ENCODE peak calls at places on chromosomes 7 and 10, in seven cellular contexts. W, Y, J, E, T, M and G are unnamed samples. For H3K9me3, the result is how much of the 10 kb centered on the place peaks cover.

GRCh38 chr7:124762611-124763143 is 2.9 kb downstream of the GPR37 start:
- DNase-seq in W (no peak), Y (no peak), J (no peak), E (peak), T (no peak), M (no peak), G (no peak)

GRCh38 chr7:20193242-20193777 is 23.9 kb downstream of the MACC1 start:
- DNase-seq in W (no peak), Y (no peak), J (no peak), E (no peak), T (no peak), M (no peak), G (no peak)

GRCh38 chr7:136061433-136061832 is 84.3 kb upstream of the MTPN start:
- DNase-seq in W (no peak), Y (no peak), J (no peak), E (no peak), T (no peak), M (no peak), G (no peak)

GRCh38 chr7:137925754-137926153 is 76.1 kb downstream of the CREB3L2 start:
- DNase-seq in W (no peak), Y (no peak), J (no peak), E (no peak), T (no peak), M (no peak), G (no peak)

GRCh38 chr10:51073035-51073434 is 1.3 kb upstream of the PRKG1 start:
- DNase-seq in W (no peak), Y (no peak), J (no peak), E (no peak), T (no peak), M (no peak), G (no peak)

GRCh38 chr7:103037476-103037822 is 37.1 kb downstream of the FBXL13 start:
- DNase-seq in W (no peak), Y (no peak), J (no peak), E (no peak), T (no peak), M (no peak), G (no peak)

GRCh38 chr7:119935418-119936025 is 337.5 kb upstream of the KCND2 start:
- DNase-seq in W (no peak), Y (no peak), J (no peak), E (no peak), T (no peak), M (peak), G (no peak)

GRCh38 chr7:33601884-33602283 is 303.5 kb upstream of the BMPER start:
- DNase-seq in W (no peak), Y (no peak), J (no peak), E (no peak), T (no peak), M (no peak), G (no peak)

GRCh38 chr10:24318517-24318916 is 109.6 kb downstream of the KIAA1217 start:
- DNase-seq in W (no peak), Y (no peak), J (no peak), E (no peak), T (no peak), M (no peak), G (no peak)

GRCh38 chr10:33291053-33291592 is 43.3 kb downstream of the NRP1 start:
- DNase-seq in W (no peak), Y (no peak), J (no peak), E (no peak), T (no peak), M (peak), G (no peak)

GRCh38 chr7:86058649-86059048 is 585.1 kb upstream of the GRM3 start:
- DNase-seq in W (no peak), Y (no peak), J (no peak), E (no peak), T (no peak), M (no peak), G (no peak)

GRCh38 chr10:33952692-33953360 is 618.4 kb upstream of the NRP1 start:
- DNase-seq in W (no peak), Y (no peak), J (no peak), E (no peak), T (no peak), M (peak), G (no peak)

GRCh38 chr10:70715853-70716795 is 43.8 kb downstream of the ADAMTS14 start:
- DNase-seq in W (no peak), Y (no peak), J (no peak), E (no peak), T (no peak), M (peak), G (no peak)

GRCh38 chr7:30921951-30922401 is 10.3 kb downstream of the AQP1 start:
- DNase-seq in W (no peak), Y (peak), J (no peak), E (peak), T (no peak), M (no peak), G (no peak)

GRCh38 chr10:79184141-79184625 is 115.4 kb downstream of the ZMIZ1 start:
- DNase-seq in W (no peak), Y (no peak), J (peak), E (no peak), T (no peak), M (peak), G (no peak)

GRCh38 chr7:139034855-139035587 is 821 bp downstream of the ZC3HAV1L start:
- DNase-seq in W (no peak), Y (no peak), J (no peak), E (peak), T (no peak), M (peak), G (no peak)

GRCh38 chr7:125098377-125098970 is 168.8 kb upstream of the POT1 start:
- DNase-seq in W (no peak), Y (no peak), J (no peak), E (no peak), T (no peak), M (no peak), G (no peak)

DNA sequence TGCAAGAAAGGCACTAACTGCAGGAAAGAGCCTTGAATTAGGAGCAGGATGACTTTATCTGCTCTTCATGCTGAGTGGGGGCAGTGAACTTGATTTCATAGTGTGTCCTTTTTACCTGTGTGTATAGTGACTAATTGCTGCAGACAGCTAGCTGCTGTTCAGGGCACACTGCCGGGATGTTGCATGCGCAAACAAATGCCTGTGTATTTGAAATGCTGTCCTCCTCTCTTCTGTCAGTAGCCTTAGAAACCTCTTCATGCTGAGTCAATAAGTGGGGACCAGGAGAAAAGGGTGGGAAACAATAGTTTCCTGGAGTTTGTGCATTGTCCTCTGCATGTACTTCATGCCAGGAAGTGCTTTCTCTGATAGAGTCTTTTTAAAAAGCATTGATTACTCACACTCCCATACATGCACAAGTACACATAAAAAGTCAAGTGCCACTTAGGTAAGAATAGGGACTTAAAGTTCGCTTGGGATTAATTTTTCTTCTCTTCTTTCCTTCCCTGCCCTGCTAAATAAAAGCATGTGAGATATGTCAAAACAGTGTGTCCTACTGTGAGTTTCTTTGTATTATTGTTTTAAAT is 1183.7 kb upstream of the CELF2 start:
- DNase-seq in W (no peak), Y (no peak), J (peak), E (no peak), T (no peak), M (no peak), G (no peak)
- H3K9me3 ChIP-seq in W (under half), Y (under half), J (under half), E (under half), T (under half), M (under half), G (under half)

DNA sequence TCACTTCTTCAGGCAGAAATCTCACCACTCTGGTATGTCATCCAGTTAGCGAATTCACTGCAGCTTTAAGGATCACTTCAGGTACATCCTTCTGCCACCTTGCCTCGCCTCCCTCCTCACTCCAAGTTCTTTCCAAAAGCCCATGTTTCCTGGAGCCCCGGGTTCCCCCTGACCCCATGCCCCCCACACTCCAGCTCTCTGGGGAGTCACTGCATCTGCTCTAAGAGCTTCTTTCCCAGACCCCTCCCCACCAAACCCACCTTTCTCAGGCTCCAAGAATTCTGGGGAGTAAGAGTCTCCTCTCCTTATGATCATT is 969.5 kb upstream of the ZNF722 start:
- DNase-seq in W (no peak), Y (no peak), J (no peak), E (no peak), T (no peak), M (no peak), G (no peak)
- H3K9me3 ChIP-seq in W (under half), Y (under half), J (under half), E (under half), T (under half), M (under half), G (under half)

GRCh38 chr10:131035779-131036178 is 275.7 kb downstream of the TCERG1L start:
- DNase-seq in W (no peak), Y (no peak), J (no peak), E (no peak), T (no peak), M (no peak), G (no peak)

GRCh38 chr10:131032329-131033165 is 279.0 kb downstream of the TCERG1L start:
- DNase-seq in W (no peak), Y (no peak), J (no peak), E (no peak), T (no peak), M (no peak), G (no peak)

GRCh38 chr10:131034451-131034850 is 277.1 kb downstream of the TCERG1L start:
- DNase-seq in W (no peak), Y (no peak), J (no peak), E (no peak), T (no peak), M (no peak), G (no peak)

GRCh38 chr10:131031346-131031745 is 280.2 kb downstream of the TCERG1L start:
- DNase-seq in W (no peak), Y (no peak), J (no peak), E (no peak), T (no peak), M (no peak), G (no peak)

GRCh38 chr10:131033166-131034085 is 278.1 kb downstream of the TCERG1L start:
- DNase-seq in W (no peak), Y (no peak), J (no peak), E (no peak), T (no peak), M (no peak), G (no peak)
- H3K9me3 ChIP-seq in W (under half), Y (under half), J (under half), E (under half), T (under half), M (under half), G (under half)

GRCh38 chr7:144997516-144997915 is 161.7 kb upstream of the TPK1 start:
- DNase-seq in W (no peak), Y (no peak), J (no peak), E (no peak), T (no peak), M (no peak), G (no peak)
- H3K9me3 ChIP-seq in W (under half), Y (under half), J (under half), E (under half), T (under half), M (under half), G (under half)

GRCh38 chr7:46652317-46652716 is 731.2 kb upstream of the IGFBP3 start:
- DNase-seq in W (no peak), Y (no peak), J (no peak), E (no peak), T (no peak), M (no peak), G (no peak)
- H3K9me3 ChIP-seq in W (under half), Y (under half), J (under half), E (under half), T (under half), M (under half), G (under half)

GRCh38 chr7:157547611-157548010 is 210.8 kb downstream of the DNAJB6 start:
- DNase-seq in W (no peak), Y (no peak), J (no peak), E (no peak), T (no peak), M (no peak), G (no peak)

GRCh38 chr7:157548691-157549265 is 212.0 kb downstream of the DNAJB6 start:
- DNase-seq in W (no peak), Y (no peak), J (no peak), E (no peak), T (no peak), M (no peak), G (no peak)

GRCh38 chr7:157550300-157551275 is 213.8 kb downstream of the DNAJB6 start:
- DNase-seq in W (no peak), Y (no peak), J (no peak), E (no peak), T (no peak), M (no peak), G (no peak)

GRCh38 chr7:157551325-157552070 is 214.7 kb downstream of the DNAJB6 start:
- DNase-seq in W (no peak), Y (no peak), J (no peak), E (no peak), T (no peak), M (no peak), G (no peak)

GRCh38 chr7:157549612-157550299 is 213.0 kb downstream of the DNAJB6 start:
- DNase-seq in W (no peak), Y (no peak), J (no peak), E (no peak), T (no peak), M (no peak), G (no peak)
- H3K9me3 ChIP-seq in W (under half), Y (under half), J (under half), E (under half), T (under half), M (under half), G (under half)

GRCh38 chr7:155638366-155638765 is 6.1 kb upstream of the RBM33 start:
- DNase-seq in W (no peak), Y (no peak), J (no peak), E (no peak), T (no peak), M (no peak), G (no peak)

GRCh38 chr7:155643804-155644177 is 670 bp upstream of the RBM33 start:
- DNase-seq in W (no peak), Y (no peak), J (no peak), E (no peak), T (no peak), M (peak), G (no peak)

GRCh38 chr7:155637155-155637554 is 7.3 kb upstream of the RBM33 start:
- DNase-seq in W (no peak), Y (no peak), J (no peak), E (no peak), T (no peak), M (no peak), G (no peak)

GRCh38 chr7:155640629-155641028 is 3.8 kb upstream of the RBM33 start:
- DNase-seq in W (no peak), Y (no peak), J (no peak), E (no peak), T (no peak), M (no peak), G (no peak)

GRCh38 chr7:155639958-155640520 is 4.4 kb upstream of the RBM33 start:
- DNase-seq in W (no peak), Y (no peak), J (no peak), E (no peak), T (no peak), M (no peak), G (no peak)
- H3K9me3 ChIP-seq in W (under half), Y (under half), J (under half), E (under half), T (under half), M (under half), G (under half)

GRCh38 chr10:131689016-131689415 is 211.8 kb upstream of the PPP2R2D start:
- DNase-seq in W (no peak), Y (no peak), J (no peak), E (no peak), T (no peak), M (no peak), G (no peak)
- H3K9me3 ChIP-seq in W (under half), Y (under half), J (under half), E (under half), T (under half), M (under half), G (under half)